ENCODE peak calls at places on chromosomes 4 and X, in four cellular contexts. R is endothelial cell, D is GM03348, T is tibial artery. Y is an unnamed sample.

GRCh38 chrX:110944793-110945466 is 149.3 kb upstream of the CHRDL1 start:
- DNase-seq in R (no peak), T (no peak), D (peak; percentile 3), Y (no peak)

GRCh38 chrX:125004799-125005198 is 314.9 kb upstream of the TEX13C start:
- DNase-seq in T (no peak), D (no peak), R (no peak), Y (no peak)

GRCh38 chr4:169724251-169724650 is 33.5 kb downstream of the HPF1 start:
- DNase-seq in D (peak; percentile 48), R (no peak), T (no peak), Y (no peak)

GRCh38 chrX:39016551-39016950 is 215.3 kb downstream of the MID1IP1 start:
- DNase-seq in T (no peak), D (no peak), R (no peak), Y (no peak)

GRCh38 chrX:150449313-150449712 is 86.2 kb downstream of the MAMLD1 start:
- DNase-seq in T (no peak), D (no peak), R (no peak), Y (no peak)

GRCh38 chrX:40130207-40130606 is 32.4 kb upstream of the BCOR start:
- DNase-seq in D (peak; percentile 43), T (no peak), R (no peak), Y (peak; percentile 93)

GRCh38 chr4:124018383-124019317 is 622.1 kb downstream of the SPRY1 start:
- DNase-seq in D (peak; percentile 72), T (peak; percentile 77), R (no peak), Y (peak; percentile 42)

GRCh38 chr4:55345980-55346850 is at the start of gene SRD5A3:
- DNase-seq in T (peak; percentile 89), D (peak; percentile 96), R (peak; percentile 93), Y (peak; percentile 98)

GRCh38 chrX:134908235-134908834 is 82.5 kb upstream of the SMIM10 start:
- DNase-seq in D (no peak), T (no peak), R (no peak), Y (peak; percentile 49)

GRCh38 chr4:152427971-152428370 is 107.9 kb downstream of the FBXW7 start:
- DNase-seq in D (no peak), T (no peak), R (no peak), Y (no peak)

GRCh38 chrX:133495464-133496391 is 80.4 kb upstream of the GPC4 start:
- DNase-seq in T (peak; percentile 73), D (peak; percentile 56), R (no peak), Y (no peak)

GRCh38 chr4:85595796-85596559 is 121.0 kb downstream of the ARHGAP24 start:
- DNase-seq in D (no peak), R (no peak), T (no peak), Y (no peak)

GRCh38 chr4:53205970-53206369 is 159.9 kb downstream of the SCFD2 start:
- DNase-seq in R (no peak), D (no peak), T (no peak), Y (peak; percentile 38)

GRCh38 chrX:68932611-68933010 is 103.8 kb downstream of the EFNB1 start:
- DNase-seq in D (peak; percentile 13), R (no peak), T (peak; percentile 62), Y (peak; percentile 70)

GRCh38 chrX:44980403-44980802 is 107.4 kb downstream of the KDM6A start:
- DNase-seq in D (no peak), T (no peak), R (no peak), Y (no peak)

GRCh38 chr4:36273276-36273675 is 8.1 kb upstream of the DTHD1 start:
- DNase-seq in T (no peak), R (no peak), D (no peak), Y (no peak)

GRCh38 chr4:101018836-101019235 is 328.5 kb downstream of the PPP3CA start:
- DNase-seq in D (no peak), R (no peak), T (no peak), Y (no peak)

GRCh38 chr4:166816901-166817300 is 417.4 kb downstream of the SPOCK3 start:
- DNase-seq in D (no peak), T (no peak), R (no peak), Y (no peak)

GRCh38 chr4:117001077-117001476 is 84.3 kb downstream of the TRAM1L1 start:
- DNase-seq in T (no peak), D (no peak), R (no peak), Y (no peak)

GRCh38 chrX:47420967-47421366 is 50.6 kb downstream of the ZNF157 start:
- DNase-seq in T (no peak), R (no peak), D (no peak), Y (no peak)

GRCh38 chr4:100367451-100367850 is 150.4 kb downstream of the EMCN start:
- DNase-seq in R (no peak), T (no peak), D (no peak), Y (no peak)

GRCh38 chr4:122548452-122548851 is 72.4 kb downstream of the IL21 start:
- DNase-seq in D (no peak), T (no peak), R (no peak), Y (no peak)

GRCh38 chr4:69092190-69092589 is 4.1 kb upstream of the UGT2B7 start:
- DNase-seq in T (no peak), R (no peak), D (peak; percentile 1), Y (peak; percentile 49)

GRCh38 chr4:98509641-98510170 is 148.7 kb downstream of the TSPAN5 start:
- DNase-seq in D (no peak), T (no peak), R (no peak), Y (no peak)

GRCh38 chrX:78123190-78123589 is 16.3 kb downstream of the TAF9B start:
- DNase-seq in R (no peak), D (peak; percentile 4), T (no peak), Y (no peak)

GRCh38 chr4:47209833-47210232 is 178.5 kb downstream of the GABRB1 start:
- DNase-seq in R (no peak), T (no peak), D (peak; percentile 10), Y (peak; percentile 47)

GRCh38 chrX:80511969-80512760 is 91.9 kb downstream of the TENT5D start:
- DNase-seq in D (peak; percentile 1), R (no peak), T (no peak), Y (no peak)

GRCh38 chr4:174983128-174983750 is 65.1 kb downstream of the ADAM29 start:
- DNase-seq in D (no peak), R (no peak), T (no peak), Y (no peak)

GRCh38 chrX:151713859-151714258 is 2.0 kb upstream of the FATE1 start:
- DNase-seq in D (peak; percentile 17), R (peak; percentile 54), T (no peak), Y (no peak)